ENCODE peak calls at places on chromosomes 6 and 20, in six cellular contexts. A is ovary, E is H54, L is heart left ventricle, X is prostate gland, V is HCT116. B is an unnamed sample.

GRCh38 chr20:41308290-41308691 is 9.2 kb downstream of the ZHX3 start:
- DNase-seq in A (no peak), E (no peak), L (no peak), X (no peak), V (no peak), B (no peak)

GRCh38 chr20:1405801-1406200 is 12.9 kb upstream of the FKBP1A start:
- DNase-seq in A (no peak), E (no peak), L (no peak), X (no peak), V (no peak), B (no peak)

GRCh38 chr6:148559848-148560433 is 186.9 kb upstream of the UST start:
- DNase-seq in A (peak), E (peak), L (peak), X (peak), V (peak), B (peak)

GRCh38 chr20:63149531-63150207 is 66.3 kb downstream of the YTHDF1 start:
- DNase-seq in A (no peak), E (no peak), L (no peak), X (no peak), V (no peak), B (no peak)

GRCh38 chr6:167699141-167700036 is 127.3 kb upstream of the AFDN start:
- DNase-seq in A (peak), E (peak), L (peak), X (no peak), V (no peak), B (peak)

GRCh38 chr6:82415820-82416219 is 52.2 kb downstream of the TPBG start:
- DNase-seq in A (no peak), E (no peak), L (no peak), X (no peak), V (no peak), B (no peak)

GRCh38 chr6:99356641-99357040 is 7.2 kb upstream of the FAXC start:
- DNase-seq in A (no peak), E (no peak), L (no peak), X (no peak), V (no peak), B (no peak)

GRCh38 chr20:10921491-10922010 is 247.8 kb upstream of the JAG1 start:
- DNase-seq in A (no peak), E (no peak), L (no peak), X (no peak), V (no peak), B (no peak)

GRCh38 chr20:60000271-60001026 is 42.2 kb downstream of the CDH26 start:
- DNase-seq in A (no peak), E (no peak), L (no peak), X (no peak), V (no peak), B (no peak)

GRCh38 chr20:41447026-41447425 is 80.4 kb upstream of the EMILIN3 start:
- DNase-seq in A (no peak), E (no peak), L (no peak), X (no peak), V (no peak), B (no peak)

GRCh38 chr6:143021543-143021942 is 39.1 kb upstream of the AIG1 start:
- DNase-seq in A (no peak), E (no peak), L (no peak), X (no peak), V (no peak), B (no peak)

GRCh38 chr6:152769159-152769558 is 18.6 kb downstream of the VIP start:
- DNase-seq in A (no peak), E (no peak), L (no peak), X (no peak), V (no peak), B (no peak)

GRCh38 chr20:19958243-19958642 is 58.9 kb upstream of the NAA20 start:
- DNase-seq in A (no peak), E (no peak), L (no peak), X (peak), V (no peak), B (no peak)

GRCh38 chr20:51532577-51533191 is 9.8 kb downstream of the NFATC2 start:
- DNase-seq in A (no peak), E (no peak), L (peak), X (no peak), V (no peak), B (no peak)

GRCh38 chr6:50807035-50807434 is 11.6 kb upstream of the TFAP2B start:
- DNase-seq in A (no peak), E (no peak), L (no peak), X (no peak), V (no peak), B (no peak)

GRCh38 chr6:91816335-91816734 is 1229.5 kb upstream of the MAP3K7 start:
- DNase-seq in A (no peak), E (no peak), L (no peak), X (no peak), V (no peak), B (no peak)

GRCh38 chr6:45479834-45480696 is 102.3 kb upstream of the SUPT3H start:
- DNase-seq in A (no peak), E (no peak), L (no peak), X (no peak), V (no peak), B (no peak)

GRCh38 chr6:4936681-4937041 is 67.2 kb downstream of the RPP40 start:
- DNase-seq in A (no peak), E (no peak), L (no peak), X (no peak), V (no peak), B (no peak)

GRCh38 chr20:63895886-63896135 is 885 bp downstream of the DNAJC5 start:
- DNase-seq in A (no peak), E (no peak), L (no peak), X (no peak), V (no peak), B (no peak)

GRCh38 chr20:52031574-52032303 is 159.8 kb downstream of the ZFP64 start:
- DNase-seq in A (peak), E (no peak), L (no peak), X (no peak), V (no peak), B (no peak)

GRCh38 chr6:14321992-14322772 is 204.6 kb downstream of the CD83 start:
- DNase-seq in A (no peak), E (no peak), L (no peak), X (no peak), V (peak), B (no peak)

GRCh38 chr20:23143098-23143497 is 57.0 kb upstream of the CD93 start:
- DNase-seq in A (peak), E (peak), L (peak), X (no peak), V (peak), B (peak)

GRCh38 chr6:26240157-26240980 is 124.6 kb upstream of the BTN3A2 start:
- DNase-seq in A (no peak), E (no peak), L (peak), X (peak), V (no peak), B (peak)

GRCh38 chr6:108684809-108685329 is 124.2 kb downstream of the FOXO3 start:
- DNase-seq in A (no peak), E (no peak), L (no peak), X (peak), V (no peak), B (no peak)

GRCh38 chr6:61886608-61887259 is 399.3 kb downstream of the KHDRBS2 start:
- DNase-seq in A (no peak), E (no peak), L (no peak), X (no peak), V (no peak), B (no peak)

GRCh38 chr6:52603000-52603795 is 26.3 kb upstream of the TRAM2 start:
- DNase-seq in A (no peak), E (peak), L (no peak), X (no peak), V (no peak), B (no peak)

GRCh38 chr6:170459451-170459850 is 93.7 kb downstream of the PSMB1 start:
- DNase-seq in A (no peak), E (peak), L (peak), X (no peak), V (no peak), B (peak)

GRCh38 chr20:12371955-12372354 is 454.3 kb downstream of the BTBD3 start:
- DNase-seq in A (no peak), E (no peak), L (no peak), X (no peak), V (no peak), B (no peak)

GRCh38 chr6:76578746-76579145 is 506.3 kb upstream of the IMPG1 start:
- DNase-seq in A (no peak), E (no peak), L (no peak), X (no peak), V (no peak), B (no peak)

GRCh38 chr6:99219788-99220187 is 129.7 kb downstream of the FAXC start:
- DNase-seq in A (no peak), E (peak), L (no peak), X (no peak), V (peak), B (peak)

GRCh38 chr20:44204832-44205215 is 5.7 kb downstream of the OSER1 start:
- DNase-seq in A (no peak), E (no peak), L (no peak), X (no peak), V (no peak), B (no peak)

GRCh38 chr20:44208770-44209169 is 1.8 kb downstream of the OSER1 start:
- DNase-seq in A (no peak), E (no peak), L (no peak), X (no peak), V (no peak), B (no peak)

GRCh38 chr20:44206132-44206531 is 4.4 kb downstream of the OSER1 start:
- DNase-seq in A (no peak), E (no peak), L (no peak), X (no peak), V (no peak), B (no peak)

GRCh38 chr20:44208165-44208564 is 2.4 kb downstream of the OSER1 start:
- DNase-seq in A (no peak), E (no peak), L (no peak), X (no peak), V (no peak), B (no peak)

DNA sequence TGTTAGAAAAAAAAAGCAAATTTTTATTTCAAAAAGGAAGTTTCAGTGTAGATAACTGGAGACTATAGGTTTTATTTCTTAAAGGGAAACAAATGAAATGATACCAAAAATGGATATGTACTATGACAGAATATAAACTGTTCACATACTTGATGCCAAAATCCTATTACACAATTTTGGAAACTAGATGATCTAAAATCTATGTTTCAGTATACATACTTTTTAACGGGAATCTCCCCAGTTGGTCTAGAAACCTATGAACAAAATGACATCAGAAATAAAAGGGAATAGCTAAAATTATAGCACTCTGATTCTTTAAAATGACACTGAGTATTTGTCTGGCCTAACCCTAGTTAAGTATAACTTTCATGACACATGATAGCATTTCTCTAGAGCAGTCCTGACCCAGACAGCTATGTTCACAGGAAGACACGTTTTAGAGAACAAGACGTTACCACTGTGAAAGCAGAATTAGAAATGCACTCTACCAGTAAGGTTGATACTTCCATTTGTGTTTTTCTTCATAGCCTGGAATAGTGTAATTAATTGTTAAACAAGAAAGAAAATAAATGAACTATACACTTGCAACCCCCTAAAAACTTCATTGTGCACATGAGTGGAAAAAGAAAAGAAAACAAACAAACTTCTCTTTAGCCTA is 3.4 kb downstream of the OSER1 start:
- DNase-seq in A (no peak), E (no peak), L (no peak), X (no peak), V (no peak), B (no peak)
- TF ChIP-seq POLR2A in A (no peak), E (no peak), L (no peak), X (no peak), V (no peak), B (no peak)

GRCh38 chr6:32570363-32570905 is 19.2 kb downstream of the HLA-DRB1 start:
- DNase-seq in A (no peak), E (no peak), L (no peak), X (no peak), V (no peak), B (no peak)

GRCh38 chr6:32581275-32582095 is 8.2 kb downstream of the HLA-DRB1 start:
- DNase-seq in A (no peak), E (no peak), L (no peak), X (no peak), V (no peak), B (no peak)

GRCh38 chr6:32578962-32579361 is 10.7 kb downstream of the HLA-DRB1 start:
- DNase-seq in A (no peak), E (no peak), L (no peak), X (no peak), V (no peak), B (no peak)

GRCh38 chr6:32580593-32580992 is 9.1 kb downstream of the HLA-DRB1 start:
- DNase-seq in A (no peak), E (no peak), L (no peak), X (no peak), V (no peak), B (no peak)

GRCh38 chr6:32576261-32576660 is 13.4 kb downstream of the HLA-DRB1 start:
- DNase-seq in A (no peak), E (no peak), L (no peak), X (no peak), V (no peak), B (no peak)
- TF ChIP-seq POLR2A in A (no peak), E (no peak), L (no peak), X (no peak), V (no peak), B (no peak)

GRCh38 chr6:154480144-154480639 is 30.3 kb downstream of the CNKSR3 start:
- DNase-seq in A (no peak), E (no peak), L (no peak), X (no peak), V (no peak), B (no peak)

GRCh38 chr6:154485784-154486183 is 24.7 kb downstream of the CNKSR3 start:
- DNase-seq in A (no peak), E (no peak), L (no peak), X (no peak), V (no peak), B (no peak)

GRCh38 chr6:154479388-154480143 is 30.9 kb downstream of the CNKSR3 start:
- DNase-seq in A (no peak), E (no peak), L (no peak), X (no peak), V (no peak), B (no peak)

GRCh38 chr6:154481541-154482013 is 28.9 kb downstream of the CNKSR3 start:
- DNase-seq in A (no peak), E (no peak), L (no peak), X (no peak), V (no peak), B (no peak)

GRCh38 chr6:154482858-154483257 is 27.6 kb downstream of the CNKSR3 start:
- DNase-seq in A (no peak), E (no peak), L (no peak), X (no peak), V (no peak), B (no peak)
- TF ChIP-seq POLR2A in A (no peak), E (no peak), L (no peak), X (no peak), V (no peak), B (no peak)

DNA sequence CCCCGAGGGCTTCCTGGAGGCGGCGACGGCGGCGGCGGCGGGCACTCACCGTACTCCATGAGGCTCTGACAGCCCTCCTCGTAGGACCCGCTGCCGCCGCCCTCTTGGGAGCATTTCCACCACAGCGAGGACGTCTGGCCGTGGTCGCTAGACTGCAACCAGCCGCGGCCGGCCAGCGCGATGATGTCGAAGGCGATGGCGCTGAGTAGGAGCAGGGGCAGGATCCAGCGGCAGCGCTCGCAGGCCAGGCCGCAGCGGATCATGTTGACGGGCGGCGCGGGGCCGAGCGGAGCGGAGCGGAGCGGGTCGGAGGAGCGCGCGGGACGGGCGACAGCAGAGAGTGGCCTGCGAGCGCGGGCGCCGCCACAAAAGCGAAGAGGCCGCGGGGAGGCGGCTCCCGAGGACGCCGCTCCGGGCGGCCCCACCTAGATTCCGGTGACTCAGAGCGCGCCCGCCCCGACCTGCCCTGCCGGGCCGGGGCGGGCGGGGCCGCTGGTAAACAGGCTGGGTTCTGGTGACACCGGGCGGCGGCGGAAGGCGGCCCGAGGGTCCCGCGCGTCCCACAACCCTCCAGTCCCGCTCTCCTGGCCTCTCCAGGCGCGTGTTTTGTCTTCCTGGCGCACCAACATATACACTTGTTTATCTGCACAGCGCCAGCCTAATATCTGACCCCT is at the start of gene PERP:
- DNase-seq in A (peak), E (peak), L (peak), X (peak), V (peak), B (peak)
- TF ChIP-seq POLR2A in A (no peak), E (peak), L (peak), X (peak), V (peak), B (no peak)

GRCh38 chr6:31580446-31580755 is 1.8 kb downstream of the LTB start:
- DNase-seq in A (no peak), E (no peak), L (no peak), X (no peak), V (no peak), B (no peak)

GRCh38 chr6:31579546-31580445 is 2.4 kb downstream of the LTB start:
- DNase-seq in A (no peak), E (no peak), L (no peak), X (no peak), V (no peak), B (no peak)

GRCh38 chr6:31582230-31582601 is at the start of gene LTB:
- DNase-seq in A (no peak), E (no peak), L (no peak), X (no peak), V (no peak), B (no peak)

GRCh38 chr6:31581511-31582229 is 554 bp downstream of the LTB start:
- DNase-seq in A (no peak), E (no peak), L (no peak), X (no peak), V (no peak), B (no peak)

GRCh38 chr6:31580807-31581437 is 1.3 kb downstream of the LTB start:
- DNase-seq in A (peak), E (peak), L (peak), X (peak), V (peak), B (peak)
- TF ChIP-seq POLR2A in A (no peak), E (peak), L (peak), X (peak), V (no peak), B (no peak)

GRCh38 chr6:41074692-41075436 is 2.1 kb downstream of the NFYA start:
- DNase-seq in A (peak), E (no peak), L (no peak), X (peak), V (no peak), B (no peak)
- TF ChIP-seq POLR2A in A (no peak), E (no peak), L (no peak), X (no peak), V (no peak), B (no peak)

DNA sequence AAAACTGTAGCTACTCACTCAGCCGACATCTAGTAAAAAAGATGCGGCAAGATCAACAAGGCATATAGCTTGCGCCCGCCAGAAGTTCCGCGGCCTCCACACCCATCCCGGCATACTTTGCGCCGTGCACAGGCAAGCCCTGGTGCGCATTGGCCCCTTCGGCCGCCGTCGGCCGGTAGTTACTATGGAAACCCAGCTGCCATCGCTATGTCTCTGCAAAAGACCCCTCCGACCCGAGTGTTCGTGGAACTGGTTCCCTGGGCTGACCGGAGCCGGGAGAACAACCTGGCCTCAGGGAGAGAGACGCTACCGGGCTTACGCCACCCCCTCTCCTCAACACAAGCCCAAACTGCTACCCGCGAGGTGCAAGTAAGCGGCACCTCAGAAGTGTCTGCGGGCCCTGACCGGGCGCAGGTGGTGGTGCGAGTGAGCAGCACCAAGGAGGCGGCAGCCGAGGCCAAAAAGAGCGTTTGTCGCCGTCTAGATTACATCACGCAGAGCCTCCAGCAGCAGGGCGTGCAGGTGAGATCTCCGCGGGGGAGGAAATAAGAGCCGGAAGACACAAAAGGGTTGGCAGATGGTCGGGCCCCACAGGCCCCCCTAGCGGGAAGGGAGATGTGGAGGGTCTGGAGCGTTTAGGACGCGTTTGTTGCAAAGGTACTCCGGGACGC is at the start of gene IRAK1BP1:
- DNase-seq in A (peak), E (peak), L (peak), X (peak), V (peak), B (peak)
- TF ChIP-seq POLR2A in A (no peak), E (peak), L (no peak), X (no peak), V (peak), B (no peak)

DNA sequence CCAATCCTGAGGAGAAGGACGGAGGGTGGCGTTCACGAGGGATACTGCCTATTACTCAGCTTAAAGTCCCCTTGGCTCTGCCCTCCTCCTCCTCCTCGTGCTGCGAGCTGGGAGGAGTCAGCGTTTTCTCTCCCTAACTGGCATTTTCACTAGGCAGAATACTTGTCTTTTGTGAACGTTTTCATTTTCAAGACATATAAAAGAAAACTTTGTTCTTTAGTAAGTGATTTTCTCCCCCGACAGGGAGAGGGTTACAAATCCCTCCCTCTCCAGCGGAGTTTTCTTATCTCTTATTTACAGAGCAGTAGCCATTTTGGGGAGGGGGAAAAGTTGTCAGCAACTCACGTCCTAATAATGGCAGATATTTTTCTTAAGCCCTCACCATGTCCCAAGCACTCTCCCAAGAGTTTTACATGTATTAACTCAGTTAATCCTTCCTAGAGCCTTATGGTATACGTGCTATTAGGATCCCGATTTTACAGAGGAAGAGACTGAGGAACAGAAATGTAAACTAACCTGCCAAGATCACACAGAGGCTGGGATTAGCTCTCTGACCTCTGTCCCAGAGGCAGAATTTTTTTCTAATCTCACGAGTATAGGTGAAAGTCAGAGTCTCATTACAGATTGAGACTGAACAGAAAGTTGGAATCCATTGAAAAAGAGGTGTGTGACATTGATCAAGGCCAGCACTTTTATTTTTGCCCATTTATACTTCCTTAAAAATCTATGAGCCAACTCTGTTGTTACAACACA is 30.0 kb upstream of the ZNF217 start:
- DNase-seq in A (peak), E (peak), L (peak), X (peak), V (no peak), B (peak)
- TF ChIP-seq POLR2A in A (peak), E (peak), L (peak), X (no peak), V (no peak), B (no peak)